ENCODE peak calls at places on chromosomes 6 and 20, in five cellular contexts. I is lung; O is stomach; H is psoas muscle; U is CD8-positive, alpha-beta T cell. V is an unnamed sample.

GRCh38 chr6:153816306-153816845 is 222.7 kb upstream of the OPRM1 start:
- DNase-seq in H (no peak), U (no peak), O (peak; percentile 33), I (no peak), V (no peak)

GRCh38 chr20:4604580-4604979 is 117.1 kb upstream of the PRND start:
- DNase-seq in O (no peak), I (no peak), H (no peak), U (no peak), V (peak; percentile 14)

GRCh38 chr20:52948491-52948890 is 23.7 kb upstream of the TSHZ2 start:
- DNase-seq in U (no peak), O (no peak), I (no peak), H (no peak), V (no peak)

GRCh38 chr6:7604003-7604402 is 14.0 kb downstream of the SNRNP48 start:
- DNase-seq in I (no peak), U (no peak), O (peak; percentile 45), H (no peak), V (no peak)

GRCh38 chr20:57335392-57335791 is 5.8 kb downstream of the SPO11 start:
- DNase-seq in O (no peak), H (no peak), I (no peak), U (no peak), V (no peak)

GRCh38 chr20:45450097-45450818 is 19.3 kb upstream of the WFDC2 start:
- DNase-seq in I (no peak), H (no peak), O (no peak), U (no peak), V (no peak)

GRCh38 chr20:50126662-50127061 is 13.7 kb upstream of the UBE2V1 start:
- DNase-seq in H (peak; percentile 77), U (no peak), O (no peak), I (no peak), V (no peak)

GRCh38 chr6:148746363-148747144 is at the start of gene UST:
- DNase-seq in O (peak; percentile 59), I (peak; percentile 82), H (peak; percentile 90), U (peak; percentile 77), V (peak; percentile 96)

GRCh38 chr6:103872219-103872618 is 987.5 kb downstream of the HACE1 start:
- DNase-seq in U (no peak), I (no peak), H (no peak), O (no peak), V (no peak)

GRCh38 chr6:151285121-151285520 is 45.4 kb downstream of the AKAP12 start:
- DNase-seq in H (no peak), I (no peak), O (no peak), U (no peak), V (no peak)

GRCh38 chr6:134352786-134353480 is 35.0 kb upstream of the SGK1 start:
- DNase-seq in U (no peak), O (no peak), I (no peak), H (no peak), V (no peak)

GRCh38 chr6:19399406-19399805 is 437.8 kb upstream of the ID4 start:
- DNase-seq in H (no peak), I (no peak), U (no peak), O (no peak), V (no peak)

GRCh38 chr6:135909737-135910387 is 58.4 kb downstream of the PDE7B start:
- DNase-seq in I (peak; percentile 47), O (peak; percentile 40), H (no peak), U (peak; percentile 59), V (no peak)

GRCh38 chr20:36246410-36246809 is 10.1 kb downstream of the AAR2 start:
- DNase-seq in H (no peak), O (no peak), U (no peak), I (no peak), V (no peak)

GRCh38 chr20:13286600-13286999 is 65.5 kb downstream of the ISM1 start:
- DNase-seq in H (no peak), O (no peak), U (no peak), I (peak; percentile 47), V (no peak)

GRCh38 chr6:98833101-98834059 is 994 bp upstream of the POU3F2 start:
- DNase-seq in U (no peak), O (no peak), I (no peak), H (no peak), V (no peak)

GRCh38 chr6:105898286-105898685 is 187.8 kb upstream of the PRDM1 start:
- DNase-seq in H (no peak), U (no peak), I (no peak), O (no peak), V (no peak)

GRCh38 chr6:36109092-36109491 is 21.2 kb upstream of the MAPK13 start:
- DNase-seq in U (peak; percentile 73), O (no peak), I (no peak), H (no peak), V (peak; percentile 82)

GRCh38 chr6:12653396-12653910 is 63.1 kb upstream of the PHACTR1 start:
- DNase-seq in I (no peak), H (no peak), U (no peak), O (no peak), V (no peak)

GRCh38 chr20:23314714-23315498 is 35.7 kb upstream of the NXT1 start:
- DNase-seq in H (peak; percentile 61), U (no peak), O (no peak), I (no peak), V (no peak)

GRCh38 chr20:56515657-56516381 is 8.7 kb upstream of the FAM209A start:
- DNase-seq in H (no peak), I (no peak), O (no peak), U (no peak), V (no peak)

GRCh38 chr6:139967497-139967896 is 593.0 kb upstream of the CITED2 start:
- DNase-seq in I (no peak), H (no peak), U (no peak), O (no peak), V (no peak)

GRCh38 chr20:23296841-23297701 is 53.5 kb upstream of the NXT1 start:
- DNase-seq in U (no peak), I (no peak), O (no peak), H (no peak), V (no peak)

DNA sequence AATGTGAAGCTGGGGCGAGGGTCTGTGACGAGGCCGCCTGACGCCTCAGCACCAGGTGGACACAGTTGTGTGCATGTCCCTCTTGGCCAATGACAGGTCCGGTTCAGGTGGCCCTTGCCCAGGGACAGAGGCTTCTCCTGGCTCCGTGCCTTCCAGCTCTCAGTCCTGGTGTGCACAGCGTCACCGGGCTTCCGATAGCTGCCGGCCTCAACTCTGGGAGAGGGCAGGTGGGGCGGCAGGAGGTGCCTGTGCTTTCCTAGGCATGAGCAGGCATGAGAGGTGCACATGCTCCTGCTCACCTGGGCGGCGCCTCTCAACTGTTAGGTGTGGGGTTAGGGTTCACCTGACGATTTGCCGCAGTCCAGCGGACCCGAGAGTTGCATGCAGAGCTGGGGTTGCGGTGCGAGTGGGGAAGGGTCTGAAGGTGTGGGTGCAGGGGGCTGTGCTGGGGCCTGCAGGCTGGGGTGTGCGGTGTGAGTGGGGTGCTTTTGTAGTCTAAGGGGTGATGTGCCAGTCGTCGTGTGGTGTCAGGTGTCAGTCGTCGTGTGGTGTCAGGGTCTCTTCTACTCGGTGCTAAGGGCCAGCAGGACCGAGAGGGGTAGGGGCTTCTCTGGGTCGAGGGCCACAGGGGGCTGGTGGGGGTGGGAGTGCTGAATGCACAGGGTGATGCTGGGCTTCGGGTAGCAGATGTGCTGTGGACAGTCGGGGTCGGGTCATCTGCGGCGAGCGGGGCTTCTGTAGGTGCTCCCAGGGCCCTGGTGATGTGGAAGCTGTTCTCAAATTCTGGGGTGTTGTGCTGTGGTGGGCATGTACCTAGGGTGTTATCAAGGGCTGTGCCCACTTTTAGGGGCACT is 3.8 kb upstream of the SOX18 start:
- DNase-seq in I (no peak), H (no peak), O (no peak), U (no peak), V (no peak)
- TF ChIP-seq CTCF in I (no peak), H (no peak), O (no peak), U (no peak), V (no peak)

GRCh38 chr20:38520261-38520660 is 47.6 kb downstream of the RALGAPB start:
- DNase-seq in H (no peak), U (no peak), I (no peak), O (no peak), V (no peak)

GRCh38 chr20:38514947-38515346 is 42.3 kb downstream of the RALGAPB start:
- DNase-seq in H (no peak), U (no peak), I (no peak), O (no peak), V (no peak)

GRCh38 chr20:38514185-38514584 is 41.5 kb downstream of the RALGAPB start:
- DNase-seq in U (no peak), H (no peak), I (no peak), O (no peak), V (no peak)

DNA sequence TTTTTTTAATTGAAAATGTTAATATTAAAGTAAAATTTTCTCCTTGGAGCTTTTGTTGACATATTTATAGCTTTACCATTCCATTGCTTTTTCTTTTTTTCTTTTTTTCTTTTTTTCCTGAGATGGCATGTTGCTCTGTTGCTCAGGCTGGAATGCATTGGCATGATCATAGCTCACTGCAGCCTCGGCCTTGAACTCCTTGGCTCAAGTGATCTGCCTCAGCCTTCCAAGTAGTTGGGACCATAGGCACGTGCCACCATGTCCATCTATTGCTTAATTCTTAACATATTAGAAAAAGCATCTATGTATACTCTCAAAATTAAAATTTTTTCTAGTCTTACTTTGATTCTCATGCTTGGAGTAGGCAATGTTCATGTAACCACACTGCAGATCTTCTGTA is 43.0 kb downstream of the RALGAPB start:
- DNase-seq in I (no peak), H (no peak), O (no peak), U (no peak), V (no peak)
- H3K4me1 ChIP-seq in I (no peaks in the 10 kb centered on the region), H (no peaks in the 10 kb centered on the region), O (no peaks in the 10 kb centered on the region), U (no peaks in the 10 kb centered on the region), V (no peaks in the 10 kb centered on the region)

GRCh38 chr20:34485068-34485634 is 31.1 kb upstream of the DYNLRB1 start:
- DNase-seq in O (no peak), U (no peak), H (no peak), I (no peak), V (no peak)
- H3K36me3 ChIP-seq in O (peaks cover 91% of the 10 kb centered on the region), U (peaks cover 15% of the 10 kb centered on the region), H (no peaks in the 10 kb centered on the region), I (peaks cover 16% of the 10 kb centered on the region), V (peaks cover 81% of the 10 kb centered on the region)

GRCh38 chr20:20333866-20334265 is 34.0 kb upstream of the INSM1 start:
- DNase-seq in U (no peak), H (no peak), O (no peak), I (no peak), V (no peak)
- TF ChIP-seq CTCF in U (no peak), H (no peak), O (no peak), I (no peak), V (no peak)